ENCODE peak calls at places on chromosomes 1 and 21, in ten cellular contexts. S is tibial artery; A is lung; Z is mucosa of descending colon; D is OCI-LY7; X is heart left ventricle; P is right lobe of liver; B is CD8-positive, alpha-beta T cell; N is heart right ventricle; W is lower lobe of right lung. I is an unnamed sample. For H3K4me1, the result is how much of the 10 kb centered on the place peaks cover.

GRCh38 chr1:8599813-8600212 is 217.6 kb downstream of the RERE start:
- DNase-seq in S (no peak), A (no peak), Z (peak), D (no peak), X (no peak), P (no peak), B (no peak), N (no peak), W (no peak), I (no peak)

GRCh38 chr1:60564856-60565445 is 491.4 kb upstream of the C1orf87 start:
- DNase-seq in S (no peak), A (no peak), Z (no peak), D (no peak), X (no peak), P (no peak), B (no peak), N (no peak), W (no peak), I (no peak)

GRCh38 chr21:37557261-37557950 is 190.8 kb downstream of the DYRK1A start:
- DNase-seq in S (no peak), A (no peak), Z (no peak), D (peak), X (no peak), P (no peak), B (no peak), N (no peak), W (no peak), I (no peak)

GRCh38 chr21:45413922-45414321 is 9.0 kb downstream of the COL18A1 start:
- DNase-seq in S (peak), A (no peak), Z (no peak), D (no peak), X (no peak), P (no peak), B (no peak), N (peak), W (peak), I (no peak)

GRCh38 chr1:110617116-110617515 is 11.0 kb upstream of the KCNA2 start:
- DNase-seq in S (no peak), A (no peak), Z (no peak), D (no peak), X (no peak), P (no peak), B (no peak), N (no peak), W (no peak), I (no peak)

GRCh38 chr1:30844631-30845030 is 63.9 kb downstream of the SDC3 start:
- DNase-seq in S (no peak), A (no peak), Z (no peak), D (no peak), X (no peak), P (no peak), B (no peak), N (no peak), W (no peak), I (no peak)

GRCh38 chr1:153404086-153404635 is 12.2 kb upstream of the S100A7A start:
- DNase-seq in S (no peak), A (no peak), Z (no peak), D (no peak), X (no peak), P (no peak), B (no peak), N (no peak), W (no peak), I (no peak)

GRCh38 chr1:23098463-23099170 is 70.0 kb downstream of the LUZP1 start:
- DNase-seq in S (peak), A (peak), Z (peak), D (peak), X (no peak), P (peak), B (peak), N (no peak), W (no peak), I (peak)

GRCh38 chr1:145949219-145949618 is 8.6 kb downstream of the LIX1L start:
- DNase-seq in S (no peak), A (no peak), Z (no peak), D (no peak), X (no peak), P (no peak), B (no peak), N (no peak), W (no peak), I (no peak)

GRCh38 chr1:40451238-40451585 is 936 bp downstream of the ZFP69B start:
- DNase-seq in S (no peak), A (no peak), Z (no peak), D (peak), X (no peak), P (no peak), B (no peak), N (no peak), W (no peak), I (no peak)

GRCh38 chr1:23578997-23579363 is 19.7 kb upstream of the ID3 start:
- DNase-seq in S (no peak), A (no peak), Z (no peak), D (no peak), X (no peak), P (no peak), B (no peak), N (no peak), W (no peak), I (no peak)

GRCh38 chr1:24345334-24345733 is 26.2 kb downstream of the GRHL3 start:
- DNase-seq in S (no peak), A (no peak), Z (no peak), D (no peak), X (no peak), P (no peak), B (no peak), N (no peak), W (no peak), I (no peak)

GRCh38 chr21:42221581-42222345 is 2.8 kb downstream of the ABCG1 start:
- DNase-seq in S (no peak), A (no peak), Z (peak), D (no peak), X (no peak), P (no peak), B (no peak), N (no peak), W (no peak), I (no peak)

GRCh38 chr1:21268281-21269239 is 21.7 kb downstream of the ECE1 start:
- DNase-seq in S (no peak), A (no peak), Z (peak), D (no peak), X (peak), P (peak), B (no peak), N (peak), W (no peak), I (peak)

GRCh38 chr1:220888665-220888986 is 9.4 kb downstream of the HLX start:
- DNase-seq in S (no peak), A (no peak), Z (no peak), D (no peak), X (no peak), P (no peak), B (no peak), N (no peak), W (no peak), I (no peak)

GRCh38 chr1:198529414-198529813 is 11.1 kb downstream of the ATP6V1G3 start:
- DNase-seq in S (no peak), A (no peak), Z (no peak), D (no peak), X (no peak), P (no peak), B (no peak), N (no peak), W (no peak), I (no peak)

GRCh38 chr1:53350853-53351767 is 23.2 kb upstream of the LRP8 start:
- DNase-seq in S (peak), A (no peak), Z (no peak), D (no peak), X (no peak), P (peak), B (no peak), N (no peak), W (no peak), I (no peak)

GRCh38 chr21:37833301-37833700 is 83.0 kb downstream of the KCNJ6 start:
- DNase-seq in S (no peak), A (no peak), Z (no peak), D (no peak), X (no peak), P (no peak), B (no peak), N (no peak), W (no peak), I (no peak)

GRCh38 chr1:20291621-20292020 is 946 bp downstream of the VWA5B1 start:
- DNase-seq in S (no peak), A (no peak), Z (no peak), D (no peak), X (no peak), P (no peak), B (no peak), N (no peak), W (no peak), I (no peak)

GRCh38 chr1:54487571-54488050 is 60.4 kb upstream of the ACOT11 start:
- DNase-seq in S (peak), A (no peak), Z (peak), D (no peak), X (no peak), P (peak), B (no peak), N (peak), W (no peak), I (peak)

GRCh38 chr1:30754684-30755171 is 2.8 kb downstream of the LAPTM5 start:
- DNase-seq in S (no peak), A (no peak), Z (no peak), D (peak), X (no peak), P (no peak), B (no peak), N (no peak), W (no peak), I (no peak)

GRCh38 chr1:205598841-205599666 is 32.8 kb downstream of the ELK4 start:
- DNase-seq in S (peak), A (peak), Z (peak), D (no peak), X (peak), P (peak), B (no peak), N (peak), W (no peak), I (no peak)

GRCh38 chr21:15058718-15059316 is 6.0 kb downstream of the NRIP1 start:
- DNase-seq in S (no peak), A (no peak), Z (no peak), D (no peak), X (no peak), P (no peak), B (no peak), N (no peak), W (no peak), I (no peak)

GRCh38 chr1:65425697-65426096 is 5.2 kb downstream of the LEPR start:
- DNase-seq in S (no peak), A (no peak), Z (no peak), D (no peak), X (no peak), P (no peak), B (no peak), N (no peak), W (no peak), I (no peak)

DNA sequence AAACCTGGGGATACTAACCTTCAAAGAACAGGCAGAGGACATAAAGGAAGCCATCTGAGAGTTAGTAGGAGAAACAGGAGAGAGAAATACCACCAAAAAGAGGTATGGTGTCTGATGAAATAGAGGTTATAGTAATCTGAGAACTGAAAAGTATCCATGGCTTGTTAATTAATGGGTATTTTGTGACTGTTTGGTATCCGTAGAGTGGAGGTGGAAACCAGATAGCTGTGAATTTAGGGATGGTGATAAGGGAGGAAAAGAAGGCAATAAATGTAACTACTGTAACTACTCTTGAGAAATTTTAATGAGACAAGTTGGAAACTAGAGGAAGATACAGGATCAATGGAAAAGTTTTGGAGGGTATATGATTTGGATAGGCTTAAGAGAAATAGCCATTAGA is 27.5 kb downstream of the PRKAA2 start:
- DNase-seq in S (no peak), A (no peak), Z (no peak), D (no peak), X (no peak), P (no peak), B (no peak), N (no peak), W (no peak), I (no peak)
- H3K4me1 ChIP-seq in S (under half), A (under half), Z (under half), D (under half), X (under half), P (under half), B (under half), N (under half), W (under half), I (under half)

GRCh38 chr1:183635606-183636333 is at the start of gene ARPC5:
- DNase-seq in S (peak), A (peak), Z (peak), D (peak), X (peak), P (peak), B (peak), N (peak), W (peak), I (peak)

GRCh38 chr1:183642166-183642565 is 6.6 kb upstream of the ARPC5 start:
- DNase-seq in S (no peak), A (no peak), Z (no peak), D (no peak), X (no peak), P (no peak), B (no peak), N (no peak), W (no peak), I (no peak)

GRCh38 chr1:183636334-183636682 is 725 bp upstream of the ARPC5 start:
- DNase-seq in S (no peak), A (no peak), Z (no peak), D (no peak), X (no peak), P (no peak), B (no peak), N (no peak), W (no peak), I (no peak)

GRCh38 chr1:183636783-183637182 is 1.2 kb upstream of the ARPC5 start:
- DNase-seq in S (no peak), A (no peak), Z (no peak), D (no peak), X (no peak), P (no peak), B (no peak), N (no peak), W (no peak), I (no peak)

GRCh38 chr1:183640193-183640592 is 4.6 kb upstream of the ARPC5 start:
- DNase-seq in S (no peak), A (no peak), Z (no peak), D (no peak), X (no peak), P (no peak), B (no peak), N (no peak), W (no peak), I (no peak)
- TF ChIP-seq CTCF in S (no peak), A (no peak), Z (no peak), D (no peak), X (no peak), P (no peak), B (no peak), N (no peak), W (no peak), I (no peak)

GRCh38 chr1:203797948-203798347 is 2.5 kb downstream of the ZBED6 start:
- DNase-seq in S (no peak), A (no peak), Z (peak), D (no peak), X (no peak), P (no peak), B (no peak), N (no peak), W (no peak), I (peak)

GRCh38 chr1:203797216-203797615 is 1.8 kb downstream of the ZBED6 start:
- DNase-seq in S (no peak), A (no peak), Z (no peak), D (no peak), X (no peak), P (no peak), B (no peak), N (no peak), W (no peak), I (no peak)

GRCh38 chr1:203799157-203799556 is 3.7 kb downstream of the ZBED6 start:
- DNase-seq in S (no peak), A (no peak), Z (no peak), D (no peak), X (no peak), P (no peak), B (no peak), N (no peak), W (no peak), I (no peak)

GRCh38 chr1:203796223-203796747 is 862 bp downstream of the ZBED6 start:
- DNase-seq in S (no peak), A (peak), Z (no peak), D (no peak), X (no peak), P (no peak), B (no peak), N (no peak), W (no peak), I (no peak)

DNA sequence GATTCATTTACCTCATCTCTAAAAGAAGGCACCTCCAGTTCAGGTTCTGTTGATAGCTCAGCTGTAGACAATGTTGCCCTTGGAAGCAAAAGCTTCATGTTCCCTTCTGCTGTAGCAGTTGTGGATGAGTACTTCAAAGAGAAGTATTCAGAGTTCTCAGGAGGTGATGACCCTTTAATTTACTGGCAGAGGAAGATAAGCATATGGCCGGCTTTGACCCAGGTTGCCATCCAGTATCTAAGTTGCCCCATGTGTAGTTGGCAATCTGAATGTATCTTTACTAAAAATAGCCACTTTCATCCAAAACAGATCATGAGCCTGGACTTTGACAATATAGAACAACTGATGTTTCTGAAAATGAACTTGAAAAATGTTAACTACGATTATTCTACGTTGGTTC is 4.6 kb downstream of the ZBED6 start:
- DNase-seq in S (no peak), A (no peak), Z (no peak), D (no peak), X (no peak), P (no peak), B (no peak), N (no peak), W (no peak), I (no peak)
- H3K4me1 ChIP-seq in S (under half), A (under half), Z (under half), D (under half), X (half or more), P (under half), B (under half), N (half or more), W (half or more), I (half or more)

GRCh38 chr1:66613187-66613586 is 79.2 kb downstream of the SGIP1 start:
- DNase-seq in S (no peak), A (no peak), Z (no peak), D (no peak), X (no peak), P (no peak), B (no peak), N (no peak), W (no peak), I (no peak)

GRCh38 chr1:66605419-66605997 is 71.6 kb downstream of the SGIP1 start:
- DNase-seq in S (no peak), A (no peak), Z (no peak), D (no peak), X (no peak), P (no peak), B (no peak), N (no peak), W (no peak), I (no peak)

GRCh38 chr1:66606359-66607142 is 72.6 kb downstream of the SGIP1 start:
- DNase-seq in S (no peak), A (no peak), Z (no peak), D (no peak), X (no peak), P (no peak), B (no peak), N (no peak), W (no peak), I (no peak)

GRCh38 chr1:66607458-66607857 is 73.5 kb downstream of the SGIP1 start:
- DNase-seq in S (no peak), A (no peak), Z (peak), D (peak), X (no peak), P (no peak), B (no peak), N (no peak), W (no peak), I (no peak)
- TF ChIP-seq CTCF in S (no peak), A (no peak), Z (no peak), D (peak), X (no peak), P (no peak), B (no peak), N (no peak), W (no peak), I (no peak)

DNA sequence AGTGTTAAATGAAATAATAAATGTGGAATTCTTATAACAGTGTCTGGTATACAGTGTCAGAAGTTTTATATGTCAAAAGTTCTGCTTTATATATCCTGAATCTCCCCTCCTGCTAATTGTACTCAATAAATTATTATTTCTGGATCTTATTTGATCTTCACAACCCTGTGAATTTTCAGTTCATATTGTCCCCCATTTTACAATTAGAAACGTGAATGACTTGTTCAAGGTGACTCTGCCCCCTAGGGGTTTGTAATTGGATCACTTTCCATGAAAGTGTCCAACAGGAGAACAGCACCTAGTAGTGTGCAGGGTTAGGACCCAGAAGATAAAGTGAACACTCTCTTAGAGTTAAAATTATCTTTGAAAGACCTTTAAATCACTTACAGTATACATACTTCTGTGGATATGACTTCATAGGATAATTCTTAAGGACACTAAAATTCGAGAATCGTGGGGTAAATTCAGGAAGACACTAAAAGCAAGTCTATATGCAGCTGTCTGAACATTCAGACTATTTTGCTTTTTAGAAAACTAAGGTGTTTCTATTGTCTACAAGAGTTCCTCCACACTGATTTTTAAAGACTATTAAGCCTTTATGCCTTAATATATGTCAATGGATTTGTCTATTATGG is 4.5 kb upstream of the DDR2 start:
- DNase-seq in S (no peak), A (no peak), Z (no peak), D (peak), X (no peak), P (no peak), B (no peak), N (no peak), W (no peak), I (no peak)
- H3K4me1 ChIP-seq in S (under half), A (under half), Z (under half), D (under half), X (under half), P (under half), B (under half), N (under half), W (under half), I (under half)

GRCh38 chr1:210374600-210374953 is 45.9 kb downstream of the HHAT start:
- DNase-seq in S (no peak), A (no peak), Z (no peak), D (no peak), X (no peak), P (no peak), B (no peak), N (no peak), W (no peak), I (no peak)
- TF ChIP-seq CTCF in S (no peak), A (no peak), Z (peak), D (peak), X (no peak), P (no peak), B (no peak), N (no peak), W (no peak), I (no peak)

DNA sequence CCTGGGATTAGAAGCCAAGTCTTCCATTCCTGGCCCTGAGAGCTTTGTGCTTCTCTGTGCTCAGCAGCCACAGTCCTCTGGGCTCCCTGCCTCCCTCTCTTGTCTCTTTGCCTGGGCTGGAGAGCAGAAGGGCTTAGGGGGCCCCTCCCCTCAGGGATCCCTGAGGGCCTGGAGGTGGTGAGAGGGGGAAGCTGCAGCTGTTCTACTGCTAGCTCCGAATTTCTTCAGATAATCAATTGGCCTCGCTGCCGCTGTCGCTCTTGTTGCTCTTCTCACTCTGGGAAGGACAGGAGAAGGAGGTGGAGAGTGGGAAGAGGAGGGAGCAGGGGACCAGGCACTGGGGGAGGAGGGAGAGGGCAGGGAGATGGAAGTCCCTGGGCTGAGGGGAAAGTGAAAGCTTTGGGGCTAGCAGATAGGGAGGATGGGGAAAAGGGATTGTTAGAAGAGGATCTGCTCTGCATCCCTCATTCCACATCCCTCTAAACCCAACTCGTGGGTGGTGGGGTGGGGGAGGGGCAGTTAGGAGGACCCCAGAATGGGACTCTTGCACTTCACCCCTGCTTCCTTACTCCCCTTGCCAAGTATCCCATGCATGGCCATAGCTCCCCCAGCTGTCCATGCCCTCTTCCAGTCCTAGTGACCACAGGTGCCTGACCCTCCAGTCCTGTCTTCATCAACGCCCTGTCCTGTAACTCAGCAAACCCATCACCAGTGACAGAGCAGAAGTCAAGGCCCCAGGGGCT is 8.0 kb downstream of the NHLH1 start:
- DNase-seq in S (no peak), A (no peak), Z (no peak), D (peak), X (no peak), P (peak), B (no peak), N (no peak), W (no peak), I (no peak)
- H3K4me1 ChIP-seq in S (under half), A (under half), Z (under half), D (under half), X (under half), P (under half), B (under half), N (under half), W (under half), I (under half)